ENCODE peak calls at places on chromosomes 2 and 18, in four cellular contexts. P, G, D and E are unnamed samples.

GRCh38 chr18:7269903-7270302 is 39.0 kb downstream of the LRRC30 start:
- DNase-seq in P (no peak), G (no peak), D (no peak), E (no peak)

GRCh38 chr2:240111253-240111652 is 24.9 kb downstream of the COPS9 start:
- DNase-seq in P (no peak), G (no peak), D (no peak), E (no peak)

GRCh38 chr2:6930913-6931312 is 13.7 kb downstream of the RNF144A start:
- DNase-seq in D (no peak), P (no peak), G (no peak), E (no peak)

GRCh38 chr2:74724496-74724895 is 70.4 kb downstream of the SEMA4F start:
- DNase-seq in P (no peak), D (no peak), G (no peak), E (no peak)

GRCh38 chr18:36249392-36249791 is 48.1 kb upstream of the FHOD3 start:
- DNase-seq in D (no peak), G (peak; percentile 10), P (no peak), E (no peak)

GRCh38 chr2:9378433-9379371 is 44.6 kb downstream of the ITGB1BP1 start:
- DNase-seq in P (peak; percentile 92), D (no peak), G (no peak), E (peak; percentile 50)

GRCh38 chr2:158221055-158222021 is 119.7 kb downstream of the UPP2 start:
- DNase-seq in D (no peak), G (no peak), P (no peak), E (no peak)

GRCh38 chr2:235170536-235171510 is 219.0 kb downstream of the SH3BP4 start:
- DNase-seq in P (no peak), G (no peak), D (no peak), E (no peak)

GRCh38 chr2:42089340-42089925 is 41.6 kb downstream of the PKDCC start:
- DNase-seq in D (peak; percentile 22), G (peak; percentile 71), P (peak; percentile 71), E (peak; percentile 65)

GRCh38 chr2:66489433-66489832 is 54.5 kb downstream of the MEIS1 start:
- DNase-seq in P (peak; percentile 31), D (no peak), G (no peak), E (no peak)

GRCh38 chr18:73670046-73670445 is 477.6 kb downstream of the FBXO15 start:
- DNase-seq in G (no peak), P (no peak), D (no peak), E (no peak)

GRCh38 chr2:219944861-219945260 is 317.4 kb downstream of the SLC4A3 start:
- DNase-seq in D (no peak), G (no peak), P (no peak), E (no peak)